ENCODE peak calls at places on chromosomes 6 and 20, in five cellular contexts. J, Q, I, H and N are unnamed samples.
A peak's percentile ranks its signal among the peaks of the same experiment; 100 is the strongest.

GRCh38 chr6:154488802-154489437 is 21.6 kb downstream of the CNKSR3 start:
- DNase-seq in Q (no peak), I (no peak), H (peak; percentile 44), J (no peak), N (no peak)

GRCh38 chr6:11613858-11614257 is 76.3 kb downstream of the TMEM170B start:
- DNase-seq in J (no peak), Q (no peak), I (no peak), H (peak; percentile 8), N (no peak)

GRCh38 chr6:17640477-17640917 is 40.4 kb downstream of the FAM8A1 start:
- DNase-seq in J (no peak), I (no peak), H (no peak), Q (no peak), N (no peak)

GRCh38 chr6:1317302-1317815 is 5.5 kb downstream of the FOXQ1 start:
- DNase-seq in I (no peak), H (no peak), J (no peak), Q (no peak), N (no peak)

GRCh38 chr20:34952676-34953075 is 2.9 kb downstream of the GSS start:
- DNase-seq in H (no peak), J (no peak), Q (no peak), I (no peak), N (no peak)

GRCh38 chr6:137111296-137112066 is 62.0 kb downstream of the IL22RA2 start:
- DNase-seq in Q (no peak), H (no peak), I (no peak), J (no peak), N (no peak)

GRCh38 chr6:2861822-2862164 is 20.1 kb upstream of the SERPINB1 start:
- DNase-seq in J (no peak), H (no peak), I (no peak), Q (no peak), N (no peak)

GRCh38 chr6:112579601-112580000 is 232.5 kb downstream of the RFPL4B start:
- DNase-seq in I (no peak), J (no peak), H (no peak), Q (no peak), N (no peak)

GRCh38 chr6:156013155-156013554 is 557.5 kb upstream of the NOX3 start:
- DNase-seq in J (no peak), I (no peak), Q (no peak), H (no peak), N (no peak)

GRCh38 chr6:7730852-7731251 is 5.0 kb downstream of the BMP6 start:
- DNase-seq in H (no peak), J (no peak), Q (no peak), I (no peak), N (no peak)

GRCh38 chr6:29793796-29794195 is 33.8 kb upstream of the HLA-G start:
- DNase-seq in J (no peak), Q (no peak), H (no peak), I (no peak), N (peak; percentile 77)

GRCh38 chr6:54085526-54085925 is 25.7 kb upstream of the MLIP start:
- DNase-seq in Q (no peak), I (no peak), J (no peak), H (no peak), N (no peak)

GRCh38 chr6:24549674-24550418 is 55.1 kb downstream of the ALDH5A1 start:
- DNase-seq in H (no peak), Q (no peak), J (no peak), I (no peak), N (no peak)

GRCh38 chr6:88276331-88276730 is 110.2 kb upstream of the CNR1 start:
- DNase-seq in J (no peak), Q (no peak), I (no peak), H (no peak), N (no peak)

GRCh38 chr6:34924831-34925613 is 36.0 kb downstream of the ANKS1A start:
- DNase-seq in H (no peak), Q (no peak), J (no peak), I (no peak), N (no peak)

GRCh38 chr20:34299925-34300806 is 3.0 kb downstream of the AHCY start:
- DNase-seq in J (no peak), Q (no peak), H (no peak), I (no peak), N (no peak)

GRCh38 chr20:37649017-37649416 is 44.8 kb upstream of the CTNNBL1 start:
- DNase-seq in I (no peak), H (no peak), Q (no peak), J (no peak), N (no peak)

GRCh38 chr6:43035495-43036194 is 14.2 kb downstream of the RRP36 start:
- DNase-seq in I (no peak), J (no peak), H (no peak), Q (no peak), N (no peak)

GRCh38 chr20:9996944-9997343 is 37.8 kb upstream of the ANKEF1 start:
- DNase-seq in J (no peak), Q (no peak), H (no peak), I (no peak), N (no peak)

GRCh38 chr6:134707342-134707982 is 242.4 kb downstream of the ALDH8A1 start:
- DNase-seq in Q (no peak), H (no peak), J (no peak), I (no peak), N (no peak)

GRCh38 chr6:89567635-89568390 is 70.7 kb downstream of the LYRM2 start:
- DNase-seq in H (no peak), Q (no peak), I (no peak), J (no peak), N (no peak)

GRCh38 chr6:6758915-6759654 is 170.6 kb downstream of the LY86 start:
- DNase-seq in I (no peak), H (peak; percentile 32), J (peak; percentile 25), Q (no peak), N (no peak)

GRCh38 chr6:31701666-31702420 is 1.3 kb downstream of the ABHD16A start:
- DNase-seq in J (no peak), Q (no peak), I (no peak), H (no peak), N (no peak)

GRCh38 chr6:88813045-88813444 is 150.4 kb downstream of the RNGTT start:
- DNase-seq in J (no peak), Q (no peak), H (no peak), I (no peak), N (no peak)

GRCh38 chr6:91569071-91569470 is 982.2 kb upstream of the MAP3K7 start:
- DNase-seq in H (no peak), Q (no peak), J (no peak), I (no peak), N (no peak)

GRCh38 chr6:101513181-101513580 is 119.7 kb downstream of the GRIK2 start:
- DNase-seq in J (no peak), Q (no peak), I (no peak), H (no peak), N (no peak)

GRCh38 chr6:138736640-138737039 is 36.9 kb upstream of the CCDC28A start:
- DNase-seq in H (no peak), I (no peak), Q (no peak), J (no peak), N (no peak)

GRCh38 chr6:92777146-92777740 is 642.1 kb downstream of the EPHA7 start:
- DNase-seq in I (no peak), Q (no peak), J (no peak), H (no peak), N (no peak)

GRCh38 chr6:26300359-26300758 is 64.6 kb upstream of the BTN3A2 start:
- DNase-seq in J (no peak), H (no peak), Q (no peak), I (no peak), N (no peak)